ENCODE peak calls at places on chromosomes 1 and 21, in nine cellular contexts. I is glutamatergic neuron, S is endothelial cell, N is A549, F is neural crest cell, D is HL-60, J is epithelial cell of proximal tubule, R is AG10803, A is cardiac muscle cell. W is an unnamed sample.

GRCh38 chr1:113399063-113399583 is 8.8 kb downstream of the MAGI3 start:
- DNase-seq in I (no peak), S (no peak), N (no peak), F (no peak), D (no peak), J (no peak), R (no peak), A (no peak), W (peak)

GRCh38 chr1:202165942-202166843 is 5.8 kb upstream of the PTPN7 start:
- DNase-seq in I (no peak), S (no peak), N (no peak), F (no peak), D (no peak), J (no peak), R (no peak), A (no peak), W (no peak)

GRCh38 chr1:98940680-98941079 is 64.0 kb downstream of the PLPPR5 start:
- DNase-seq in I (no peak), S (no peak), N (no peak), F (no peak), D (no peak), J (no peak), R (peak), A (peak), W (no peak)

GRCh38 chr1:227318852-227319607 is 738 bp upstream of the CDC42BPA start:
- DNase-seq in I (peak), S (peak), N (peak), F (peak), D (no peak), J (no peak), R (peak), A (peak), W (peak)

GRCh38 chr1:203649551-203650011 is 22.9 kb downstream of the ATP2B4 start:
- DNase-seq in I (no peak), S (no peak), N (no peak), F (no peak), D (no peak), J (no peak), R (no peak), A (no peak), W (no peak)

GRCh38 chr1:38835230-38835827 is 24.2 kb downstream of the RRAGC start:
- DNase-seq in I (no peak), S (peak), N (peak), F (peak), D (peak), J (peak), R (peak), A (peak), W (peak)

GRCh38 chr21:41663805-41664788 is 102.8 kb downstream of the RIPK4 start:
- DNase-seq in I (no peak), S (no peak), N (no peak), F (no peak), D (no peak), J (no peak), R (no peak), A (no peak), W (no peak)

GRCh38 chr21:33022828-33023573 is 2.7 kb upstream of the OLIG2 start:
- DNase-seq in I (peak), S (no peak), N (no peak), F (no peak), D (no peak), J (no peak), R (no peak), A (no peak), W (peak)

GRCh38 chr1:228348708-228349467 is 57.7 kb downstream of the TRIM11 start:
- DNase-seq in I (no peak), S (no peak), N (no peak), F (no peak), D (no peak), J (no peak), R (no peak), A (no peak), W (no peak)

GRCh38 chr1:11364170-11364569 is 91.2 kb downstream of the UBIAD1 start:
- DNase-seq in I (no peak), S (no peak), N (no peak), F (no peak), D (peak), J (no peak), R (no peak), A (no peak), W (no peak)
- TF ChIP-seq CTCF in I (peak), S (peak), N (peak), F (peak), D (peak), J (peak), R (no peak), A (no peak), W (peak)

GRCh38 chr1:236396665-236397043 is 2.6 kb downstream of the EDARADD start:
- DNase-seq in I (no peak), S (no peak), N (no peak), F (no peak), D (no peak), J (no peak), R (no peak), A (no peak), W (no peak)
- TF ChIP-seq CTCF in I (no peak), S (no peak), N (no peak), F (no peak), D (no peak), J (no peak), R (no peak), A (no peak), W (no peak)

GRCh38 chr1:92065042-92065441 is 10.2 kb downstream of the SETSIP start:
- DNase-seq in I (no peak), S (no peak), N (no peak), F (no peak), D (no peak), J (no peak), R (no peak), A (no peak), W (peak)
- TF ChIP-seq CTCF in I (no peak), S (no peak), N (no peak), F (no peak), D (no peak), J (peak), R (peak), A (no peak), W (no peak)

GRCh38 chr1:206490643-206491421 is 16.5 kb upstream of the RASSF5 start:
- DNase-seq in I (no peak), S (no peak), N (no peak), F (no peak), D (no peak), J (no peak), R (peak), A (peak), W (peak)

GRCh38 chr1:206491592-206491991 is 15.7 kb upstream of the RASSF5 start:
- DNase-seq in I (no peak), S (no peak), N (no peak), F (no peak), D (no peak), J (no peak), R (no peak), A (no peak), W (no peak)

GRCh38 chr1:206487970-206488369 is 17.7 kb downstream of the IKBKE start:
- DNase-seq in I (no peak), S (no peak), N (no peak), F (no peak), D (no peak), J (no peak), R (no peak), A (no peak), W (no peak)

GRCh38 chr1:206492589-206492988 is 14.7 kb upstream of the RASSF5 start:
- DNase-seq in I (no peak), S (no peak), N (no peak), F (no peak), D (no peak), J (no peak), R (no peak), A (no peak), W (no peak)

DNA sequence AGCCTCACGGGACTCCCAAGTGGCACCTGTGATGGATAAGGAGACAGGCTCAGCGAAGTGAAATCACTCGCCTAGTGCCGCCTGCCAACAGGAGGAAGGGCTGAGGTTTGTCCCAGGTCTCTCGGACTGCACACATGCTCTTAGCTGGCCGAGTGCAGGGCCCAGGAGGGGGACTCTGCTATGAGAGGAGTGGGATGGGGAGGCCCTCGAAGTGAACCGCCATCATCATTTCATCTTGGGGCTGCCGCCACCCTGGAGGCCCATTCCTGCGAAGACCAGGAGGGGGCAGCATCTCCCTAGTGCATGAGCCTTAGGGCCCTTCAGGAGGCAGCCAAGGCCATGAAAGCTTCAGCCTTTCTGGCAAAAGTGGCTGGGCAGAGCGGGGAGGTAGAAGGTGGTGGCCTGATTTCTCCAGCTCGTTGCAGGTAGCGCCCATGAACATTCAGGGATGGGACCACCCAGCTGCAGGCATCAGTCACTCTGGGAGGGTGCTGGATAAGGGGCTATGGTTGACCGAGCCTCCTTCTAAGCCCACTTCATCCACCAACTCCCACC is 17.3 kb upstream of the RASSF5 start:
- DNase-seq in I (peak), S (peak), N (peak), F (peak), D (peak), J (no peak), R (peak), A (peak), W (peak)
- TF ChIP-seq CTCF in I (peak), S (peak), N (peak), F (peak), D (peak), J (peak), R (peak), A (peak), W (peak)

GRCh38 chr1:1597275-1597930 is 2.5 kb downstream of the FNDC10 start:
- DNase-seq in I (no peak), S (no peak), N (peak), F (no peak), D (peak), J (no peak), R (no peak), A (no peak), W (peak)
- TF ChIP-seq CTCF in I (peak), S (peak), N (no peak), F (peak), D (no peak), J (peak), R (peak), A (peak), W (peak)

GRCh38 chr1:44312652-44313196 is 42.3 kb downstream of the ERI3 start:
- DNase-seq in I (no peak), S (no peak), N (no peak), F (no peak), D (no peak), J (no peak), R (no peak), A (no peak), W (no peak)

GRCh38 chr1:44315521-44315920 is 39.5 kb downstream of the ERI3 start:
- DNase-seq in I (peak), S (no peak), N (no peak), F (no peak), D (no peak), J (no peak), R (no peak), A (no peak), W (no peak)

GRCh38 chr1:44313265-44313918 is 41.7 kb downstream of the ERI3 start:
- DNase-seq in I (no peak), S (no peak), N (no peak), F (no peak), D (no peak), J (no peak), R (no peak), A (no peak), W (no peak)

GRCh38 chr1:44316231-44316759 is 38.8 kb downstream of the ERI3 start:
- DNase-seq in I (no peak), S (peak), N (no peak), F (no peak), D (no peak), J (no peak), R (no peak), A (no peak), W (no peak)

GRCh38 chr1:44314401-44314800 is 40.7 kb downstream of the ERI3 start:
- DNase-seq in I (no peak), S (no peak), N (no peak), F (no peak), D (no peak), J (no peak), R (no peak), A (no peak), W (no peak)
- TF ChIP-seq CTCF in I (no peak), S (no peak), N (peak), F (peak), D (no peak), J (peak), R (peak), A (no peak), W (peak)

DNA sequence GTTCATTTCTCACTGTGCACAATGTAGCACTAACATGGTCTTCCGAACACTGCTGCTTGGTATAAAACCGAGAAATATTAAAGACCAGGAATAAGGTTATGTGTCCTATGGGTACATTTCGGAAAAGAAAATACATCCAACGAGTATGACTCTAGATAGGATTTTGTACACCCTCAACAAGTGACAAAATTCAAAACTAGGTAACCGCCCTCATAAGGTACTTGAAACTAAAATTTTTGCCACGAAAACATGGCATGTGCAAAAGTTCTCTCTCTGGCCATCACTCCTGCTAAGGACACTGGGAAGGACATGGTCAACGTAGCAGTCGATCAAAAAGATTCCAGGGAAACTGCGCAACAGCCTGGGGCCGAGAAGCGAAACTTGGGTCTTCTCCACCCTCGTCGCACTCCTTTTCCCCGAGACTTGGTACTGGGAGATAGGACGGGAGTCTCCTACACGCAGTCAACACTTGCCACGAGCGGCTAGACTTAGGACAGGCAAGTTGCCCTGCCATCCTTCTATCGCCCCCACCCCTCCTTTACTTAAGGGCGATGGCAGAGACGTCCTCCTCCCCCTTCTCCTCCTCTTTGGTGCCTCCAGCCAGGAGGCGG is 338 bp upstream of the TOR1AIP1 start:
- DNase-seq in I (no peak), S (no peak), N (peak), F (no peak), D (no peak), J (no peak), R (peak), A (peak), W (peak)
- TF ChIP-seq CTCF in I (no peak), S (no peak), N (no peak), F (no peak), D (no peak), J (no peak), R (no peak), A (no peak), W (no peak)

GRCh38 chr21:45741691-45742090 is 98.2 kb downstream of the PCBP3 start:
- DNase-seq in I (peak), S (no peak), N (no peak), F (no peak), D (no peak), J (no peak), R (no peak), A (no peak), W (no peak)
- TF ChIP-seq CTCF in I (no peak), S (no peak), N (no peak), F (no peak), D (no peak), J (no peak), R (no peak), A (no peak), W (no peak)

W was measured in SK-N-SH.